ENCODE peak calls at places on chromosome 6, in ten cellular contexts. One of them, this sample, is unnamed.

GRCh38 chr6:26175428-26176181 is 88.4 kb downstream of the HFE start:
- DNase-seq in GM23248: peak; percentile 72
- DNase-seq in uterus: no peak
- DNase-seq in pancreas: no peak
- DNase-seq in endothelial cell of umbilical vein: peak; percentile 85
- DNase-seq in CD8-positive, alpha-beta memory T cell: peak; percentile 52
- DNase-seq in iPS DF 6.9: no peak
- DNase-seq in Peyer's patch: no peak
- DNase-seq in SK-N-SH: no peak
- DNase-seq in ovary: no peak
- DNase-seq in this sample: peak; percentile 70

GRCh38 chr6:36383608-36384007 is 3.9 kb downstream of the ETV7 start:
- DNase-seq in ovary: no peak
- DNase-seq in SK-N-SH: no peak
- DNase-seq in uterus: no peak
- DNase-seq in Peyer's patch: no peak
- DNase-seq in GM23248: no peak
- DNase-seq in pancreas: no peak
- DNase-seq in CD8-positive, alpha-beta memory T cell: no peak
- DNase-seq in endothelial cell of umbilical vein: no peak
- DNase-seq in iPS DF 6.9: no peak
- DNase-seq in this sample: no peak

GRCh38 chr6:127821431-127821830 is 79.4 kb downstream of the THEMIS start:
- DNase-seq in uterus: no peak
- DNase-seq in SK-N-SH: no peak
- DNase-seq in Peyer's patch: no peak
- DNase-seq in ovary: no peak
- DNase-seq in iPS DF 6.9: no peak
- DNase-seq in GM23248: no peak
- DNase-seq in CD8-positive, alpha-beta memory T cell: no peak
- DNase-seq in pancreas: no peak
- DNase-seq in endothelial cell of umbilical vein: no peak
- DNase-seq in this sample: no peak

GRCh38 chr6:169520104-169520503 is 181.7 kb downstream of the WDR27 start:
- DNase-seq in endothelial cell of umbilical vein: no peak
- DNase-seq in pancreas: no peak
- DNase-seq in SK-N-SH: no peak
- DNase-seq in iPS DF 6.9: no peak
- DNase-seq in ovary: no peak
- DNase-seq in GM23248: peak; percentile 77
- DNase-seq in CD8-positive, alpha-beta memory T cell: no peak
- DNase-seq in Peyer's patch: no peak
- DNase-seq in uterus: no peak
- DNase-seq in this sample: no peak

GRCh38 chr6:169825558-169826225 is 74.3 kb downstream of the ERMARD start:
- DNase-seq in GM23248: no peak
- DNase-seq in CD8-positive, alpha-beta memory T cell: no peak
- DNase-seq in uterus: no peak
- DNase-seq in pancreas: no peak
- DNase-seq in SK-N-SH: no peak
- DNase-seq in endothelial cell of umbilical vein: no peak
- DNase-seq in Peyer's patch: peak; percentile 15
- DNase-seq in iPS DF 6.9: no peak
- DNase-seq in ovary: peak; percentile 2
- DNase-seq in this sample: no peak

GRCh38 chr6:147347179-147347881 is 143.1 kb downstream of the STXBP5 start:
- DNase-seq in endothelial cell of umbilical vein: no peak
- DNase-seq in Peyer's patch: no peak
- DNase-seq in SK-N-SH: no peak
- DNase-seq in GM23248: no peak
- DNase-seq in pancreas: no peak
- DNase-seq in uterus: no peak
- DNase-seq in iPS DF 6.9: no peak
- DNase-seq in ovary: no peak
- DNase-seq in CD8-positive, alpha-beta memory T cell: no peak
- DNase-seq in this sample: no peak

GRCh38 chr6:27957526-27957925 is 485 bp downstream of the OR2B6 start:
- DNase-seq in pancreas: no peak
- DNase-seq in GM23248: no peak
- DNase-seq in iPS DF 6.9: no peak
- DNase-seq in Peyer's patch: no peak
- DNase-seq in uterus: no peak
- DNase-seq in endothelial cell of umbilical vein: no peak
- DNase-seq in CD8-positive, alpha-beta memory T cell: no peak
- DNase-seq in ovary: no peak
- DNase-seq in SK-N-SH: no peak
- DNase-seq in this sample: no peak

GRCh38 chr6:1701668-1702353 is 92.1 kb downstream of the FOXC1 start:
- DNase-seq in pancreas: no peak
- DNase-seq in CD8-positive, alpha-beta memory T cell: no peak
- DNase-seq in ovary: no peak
- DNase-seq in Peyer's patch: no peak
- DNase-seq in endothelial cell of umbilical vein: no peak
- DNase-seq in GM23248: peak; percentile 98
- DNase-seq in iPS DF 6.9: no peak
- DNase-seq in SK-N-SH: no peak
- DNase-seq in uterus: no peak
- DNase-seq in this sample: no peak

GRCh38 chr6:154292855-154293519 is 63.6 kb downstream of the IPCEF1 start:
- DNase-seq in Peyer's patch: no peak
- DNase-seq in GM23248: peak; percentile 74
- DNase-seq in endothelial cell of umbilical vein: peak; percentile 85
- DNase-seq in iPS DF 6.9: no peak
- DNase-seq in uterus: no peak
- DNase-seq in ovary: no peak
- DNase-seq in pancreas: no peak
- DNase-seq in CD8-positive, alpha-beta memory T cell: no peak
- DNase-seq in SK-N-SH: peak; percentile 14
- DNase-seq in this sample: no peak

GRCh38 chr6:142902636-142903053 is 42.3 kb downstream of the HIVEP2 start:
- DNase-seq in SK-N-SH: peak; percentile 19
- DNase-seq in iPS DF 6.9: no peak
- DNase-seq in uterus: no peak
- DNase-seq in CD8-positive, alpha-beta memory T cell: peak; percentile 85
- DNase-seq in ovary: peak; percentile 57
- DNase-seq in Peyer's patch: no peak
- DNase-seq in GM23248: peak; percentile 94
- DNase-seq in pancreas: no peak
- DNase-seq in endothelial cell of umbilical vein: peak; percentile 80
- DNase-seq in this sample: peak; percentile 87

GRCh38 chr6:151239603-151240035 is at the start of gene AKAP12:
- DNase-seq in GM23248: peak; percentile 54
- DNase-seq in uterus: peak; percentile 73
- DNase-seq in iPS DF 6.9: no peak
- DNase-seq in ovary: peak; percentile 77
- DNase-seq in pancreas: peak; percentile 52
- DNase-seq in CD8-positive, alpha-beta memory T cell: no peak
- DNase-seq in endothelial cell of umbilical vein: no peak
- DNase-seq in Peyer's patch: peak; percentile 40
- DNase-seq in SK-N-SH: no peak
- DNase-seq in this sample: no peak

GRCh38 chr6:29005183-29005885 is at the start of gene ZNF311:
- DNase-seq in CD8-positive, alpha-beta memory T cell: no peak
- DNase-seq in ovary: peak; percentile 54
- DNase-seq in pancreas: peak; percentile 75
- DNase-seq in SK-N-SH: peak; percentile 36
- DNase-seq in uterus: peak; percentile 56
- DNase-seq in endothelial cell of umbilical vein: peak; percentile 57
- DNase-seq in Peyer's patch: peak; percentile 53
- DNase-seq in iPS DF 6.9: no peak
- DNase-seq in GM23248: peak; percentile 84
- DNase-seq in this sample: peak; percentile 36

GRCh38 chr6:117908246-117909107 is 1.4 kb downstream of the SLC35F1 start:
- DNase-seq in GM23248: peak; percentile 4
- DNase-seq in ovary: peak; percentile 8
- DNase-seq in Peyer's patch: no peak
- DNase-seq in pancreas: no peak
- DNase-seq in iPS DF 6.9: no peak
- DNase-seq in uterus: no peak
- DNase-seq in SK-N-SH: no peak
- DNase-seq in endothelial cell of umbilical vein: no peak
- DNase-seq in CD8-positive, alpha-beta memory T cell: no peak
- DNase-seq in this sample: no peak

GRCh38 chr6:127971945-127972391 is 71.1 kb upstream of the THEMIS start:
- DNase-seq in ovary: no peak
- DNase-seq in iPS DF 6.9: no peak
- DNase-seq in uterus: no peak
- DNase-seq in pancreas: no peak
- DNase-seq in GM23248: peak; percentile 63
- DNase-seq in SK-N-SH: no peak
- DNase-seq in Peyer's patch: no peak
- DNase-seq in CD8-positive, alpha-beta memory T cell: peak; percentile 82
- DNase-seq in endothelial cell of umbilical vein: peak; percentile 46
- DNase-seq in this sample: peak; percentile 83

GRCh38 chr6:154615483-154616025 is 105.1 kb upstream of the CNKSR3 start:
- DNase-seq in GM23248: peak; percentile 77
- DNase-seq in CD8-positive, alpha-beta memory T cell: no peak
- DNase-seq in Peyer's patch: peak; percentile 88
- DNase-seq in SK-N-SH: peak; percentile 66
- DNase-seq in endothelial cell of umbilical vein: peak; percentile 27
- DNase-seq in iPS DF 6.9: no peak
- DNase-seq in uterus: peak; percentile 73
- DNase-seq in pancreas: peak; percentile 96
- DNase-seq in ovary: peak; percentile 43
- DNase-seq in this sample: no peak

GRCh38 chr6:90288404-90288803 is 8.2 kb downstream of the BACH2 start:
- DNase-seq in iPS DF 6.9: no peak
- DNase-seq in CD8-positive, alpha-beta memory T cell: no peak
- DNase-seq in Peyer's patch: no peak
- DNase-seq in SK-N-SH: no peak
- DNase-seq in pancreas: no peak
- DNase-seq in endothelial cell of umbilical vein: no peak
- DNase-seq in uterus: no peak
- DNase-seq in ovary: no peak
- DNase-seq in GM23248: peak; percentile 24
- DNase-seq in this sample: no peak

GRCh38 chr6:152121910-152122309 is 314.4 kb downstream of the ESR1 start:
- DNase-seq in iPS DF 6.9: no peak
- DNase-seq in SK-N-SH: no peak
- DNase-seq in endothelial cell of umbilical vein: no peak
- DNase-seq in CD8-positive, alpha-beta memory T cell: no peak
- DNase-seq in ovary: no peak
- DNase-seq in pancreas: no peak
- DNase-seq in Peyer's patch: no peak
- DNase-seq in uterus: no peak
- DNase-seq in GM23248: no peak
- DNase-seq in this sample: no peak

GRCh38 chr6:2899596-2899995 is 3.5 kb downstream of the SERPINB9 start:
- DNase-seq in pancreas: no peak
- DNase-seq in GM23248: no peak
- DNase-seq in endothelial cell of umbilical vein: no peak
- DNase-seq in ovary: no peak
- DNase-seq in iPS DF 6.9: no peak
- DNase-seq in SK-N-SH: no peak
- DNase-seq in uterus: no peak
- DNase-seq in CD8-positive, alpha-beta memory T cell: no peak
- DNase-seq in Peyer's patch: no peak
- DNase-seq in this sample: no peak

GRCh38 chr6:116876635-116877611 is at the start of gene RFX6:
- DNase-seq in iPS DF 6.9: no peak
- DNase-seq in SK-N-SH: peak; percentile 38
- DNase-seq in endothelial cell of umbilical vein: no peak
- DNase-seq in ovary: no peak
- DNase-seq in CD8-positive, alpha-beta memory T cell: no peak
- DNase-seq in pancreas: peak; percentile 73
- DNase-seq in Peyer's patch: peak; percentile 50
- DNase-seq in GM23248: no peak
- DNase-seq in uterus: no peak
- DNase-seq in this sample: no peak

GRCh38 chr6:41723178-41723935 is 12.1 kb downstream of the TFEB start:
- DNase-seq in GM23248: peak; percentile 96
- DNase-seq in Peyer's patch: no peak
- DNase-seq in uterus: peak; percentile 54
- DNase-seq in endothelial cell of umbilical vein: no peak
- DNase-seq in SK-N-SH: no peak
- DNase-seq in pancreas: peak; percentile 43
- DNase-seq in CD8-positive, alpha-beta memory T cell: no peak
- DNase-seq in ovary: no peak
- DNase-seq in iPS DF 6.9: no peak
- DNase-seq in this sample: no peak
- H3K4me3 ChIP-seq in GM23248: no peak overlapping the region
- H3K4me3 ChIP-seq in Peyer's patch: peak overlapping the region; percentile 18
- H3K4me3 ChIP-seq in uterus: no peak overlapping the region
- H3K4me3 ChIP-seq in endothelial cell of umbilical vein: no peak overlapping the region
- H3K4me3 ChIP-seq in SK-N-SH: no peak overlapping the region
- H3K4me3 ChIP-seq in pancreas: no peak overlapping the region
- H3K4me3 ChIP-seq in CD8-positive, alpha-beta memory T cell: no peak overlapping the region
- H3K4me3 ChIP-seq in ovary: no peak overlapping the region
- H3K4me3 ChIP-seq in iPS DF 6.9: no peak overlapping the region
- H3K4me3 ChIP-seq in this sample: no peak overlapping the region

GRCh38 chr6:34595332-34596090 is 39.4 kb upstream of the SPDEF start:
- DNase-seq in Peyer's patch: no peak
- DNase-seq in GM23248: peak; percentile 61
- DNase-seq in CD8-positive, alpha-beta memory T cell: no peak
- DNase-seq in SK-N-SH: no peak
- DNase-seq in uterus: no peak
- DNase-seq in pancreas: no peak
- DNase-seq in iPS DF 6.9: no peak
- DNase-seq in endothelial cell of umbilical vein: no peak
- DNase-seq in ovary: no peak
- DNase-seq in this sample: no peak
- H3K4me1 ChIP-seq in Peyer's patch: peaks cover 8% of the 10 kb centered on the region
- H3K4me1 ChIP-seq in GM23248: peaks cover 9% of the 10 kb centered on the region
- H3K4me1 ChIP-seq in CD8-positive, alpha-beta memory T cell: peaks cover 10% of the 10 kb centered on the region
- H3K4me1 ChIP-seq in SK-N-SH: peaks cover 3% of the 10 kb centered on the region
- H3K4me1 ChIP-seq in uterus: peaks cover 7% of the 10 kb centered on the region
- H3K4me1 ChIP-seq in pancreas: peaks cover 25% of the 10 kb centered on the region
- H3K4me1 ChIP-seq in iPS DF 6.9: no peaks in the 10 kb centered on the region
- H3K4me1 ChIP-seq in endothelial cell of umbilical vein: no peaks in the 10 kb centered on the region
- H3K4me1 ChIP-seq in ovary: peaks cover 17% of the 10 kb centered on the region
- H3K4me1 ChIP-seq in this sample: peaks cover 23% of the 10 kb centered on the region

GRCh38 chr6:48695872-48696271 is 584.9 kb upstream of the PTCHD4 start:
- DNase-seq in uterus: no peak
- DNase-seq in pancreas: no peak
- DNase-seq in endothelial cell of umbilical vein: no peak
- DNase-seq in Peyer's patch: no peak
- DNase-seq in GM23248: no peak
- DNase-seq in ovary: no peak
- DNase-seq in iPS DF 6.9: no peak
- DNase-seq in CD8-positive, alpha-beta memory T cell: no peak
- DNase-seq in SK-N-SH: no peak
- DNase-seq in this sample: no peak

GRCh38 chr6:48689498-48689897 is 578.5 kb upstream of the PTCHD4 start:
- DNase-seq in SK-N-SH: no peak
- DNase-seq in ovary: no peak
- DNase-seq in pancreas: no peak
- DNase-seq in iPS DF 6.9: no peak
- DNase-seq in endothelial cell of umbilical vein: no peak
- DNase-seq in uterus: no peak
- DNase-seq in GM23248: no peak
- DNase-seq in Peyer's patch: no peak
- DNase-seq in CD8-positive, alpha-beta memory T cell: no peak
- DNase-seq in this sample: no peak

GRCh38 chr6:48691420-48691819 is 580.4 kb upstream of the PTCHD4 start:
- DNase-seq in uterus: no peak
- DNase-seq in GM23248: no peak
- DNase-seq in endothelial cell of umbilical vein: no peak
- DNase-seq in SK-N-SH: no peak
- DNase-seq in CD8-positive, alpha-beta memory T cell: no peak
- DNase-seq in Peyer's patch: no peak
- DNase-seq in ovary: no peak
- DNase-seq in iPS DF 6.9: no peak
- DNase-seq in pancreas: no peak
- DNase-seq in this sample: no peak
- H3K36me3 ChIP-seq in uterus: no peaks in the 10 kb centered on the region
- H3K36me3 ChIP-seq in GM23248: no peaks in the 10 kb centered on the region
- H3K36me3 ChIP-seq in endothelial cell of umbilical vein: no peaks in the 10 kb centered on the region
- H3K36me3 ChIP-seq in SK-N-SH: no peaks in the 10 kb centered on the region
- H3K36me3 ChIP-seq in CD8-positive, alpha-beta memory T cell: no peaks in the 10 kb centered on the region
- H3K36me3 ChIP-seq in Peyer's patch: no peaks in the 10 kb centered on the region
- H3K36me3 ChIP-seq in ovary: no peaks in the 10 kb centered on the region
- H3K36me3 ChIP-seq in iPS DF 6.9: no peaks in the 10 kb centered on the region
- H3K36me3 ChIP-seq in pancreas: no peaks in the 10 kb centered on the region
- H3K36me3 ChIP-seq in this sample: no peaks in the 10 kb centered on the region

GRCh38 chr6:19838442-19839236 is 1.5 kb downstream of the ID4 start:
- DNase-seq in uterus: no peak
- DNase-seq in SK-N-SH: peak; percentile 45
- DNase-seq in endothelial cell of umbilical vein: no peak
- DNase-seq in pancreas: peak; percentile 82
- DNase-seq in iPS DF 6.9: no peak
- DNase-seq in GM23248: peak; percentile 60
- DNase-seq in Peyer's patch: peak; percentile 68
- DNase-seq in ovary: peak; percentile 57
- DNase-seq in CD8-positive, alpha-beta memory T cell: no peak
- DNase-seq in this sample: no peak
- H3K4me3 ChIP-seq in uterus: peak overlapping the region; percentile 61
- H3K4me3 ChIP-seq in SK-N-SH: peak overlapping the region; percentile 50
- H3K4me3 ChIP-seq in endothelial cell of umbilical vein: no peak overlapping the region
- H3K4me3 ChIP-seq in pancreas: peak overlapping the region; percentile 67
- H3K4me3 ChIP-seq in iPS DF 6.9: peak overlapping the region; percentile 90
- H3K4me3 ChIP-seq in GM23248: peak overlapping the region; percentile 92
- H3K4me3 ChIP-seq in Peyer's patch: peak overlapping the region; percentile 48
- H3K4me3 ChIP-seq in ovary: peak overlapping the region; percentile 91
- H3K4me3 ChIP-seq in CD8-positive, alpha-beta memory T cell: no peak overlapping the region
- H3K4me3 ChIP-seq in this sample: no peak overlapping the region

This sample was measured in CD4-positive, alpha-beta memory T cell.